ENCODE peak calls at places on chromosome 16, in eight cellular contexts. One of them, this sample, is unnamed.
A peak's percentile ranks its signal among the peaks of the same experiment; 100 is the strongest.

GRCh38 chr16:1499756-1500464 is 6.8 kb downstream of the TELO2 start:
- DNase-seq in body of pancreas: no peak
- DNase-seq in tibial artery: no peak
- DNase-seq in transverse colon: no peak
- DNase-seq in CD8-positive, alpha-beta memory T cell: no peak
- DNase-seq in aorta: no peak
- DNase-seq in kidney: peak; percentile 66
- DNase-seq in right cardiac atrium: no peak
- DNase-seq in this sample: no peak

GRCh38 chr16:81384006-81384405 is 60.6 kb upstream of the CMIP start:
- DNase-seq in body of pancreas: no peak
- DNase-seq in tibial artery: no peak
- DNase-seq in transverse colon: no peak
- DNase-seq in CD8-positive, alpha-beta memory T cell: no peak
- DNase-seq in aorta: no peak
- DNase-seq in kidney: no peak
- DNase-seq in right cardiac atrium: no peak
- DNase-seq in this sample: no peak

GRCh38 chr16:5604770-5605169 is 507.2 kb upstream of the EEF2KMT start:
- DNase-seq in body of pancreas: no peak
- DNase-seq in tibial artery: no peak
- DNase-seq in transverse colon: no peak
- DNase-seq in CD8-positive, alpha-beta memory T cell: no peak
- DNase-seq in aorta: no peak
- DNase-seq in kidney: no peak
- DNase-seq in right cardiac atrium: no peak
- DNase-seq in this sample: peak; percentile 26

GRCh38 chr16:22333457-22333994 is 36.3 kb downstream of the POLR3E start:
- DNase-seq in body of pancreas: no peak
- DNase-seq in tibial artery: no peak
- DNase-seq in transverse colon: no peak
- DNase-seq in CD8-positive, alpha-beta memory T cell: no peak
- DNase-seq in aorta: peak; percentile 78
- DNase-seq in kidney: no peak
- DNase-seq in right cardiac atrium: no peak
- DNase-seq in this sample: no peak

GRCh38 chr16:15732416-15732815 is 82.4 kb downstream of the NDE1 start:
- DNase-seq in body of pancreas: no peak
- DNase-seq in tibial artery: no peak
- DNase-seq in transverse colon: no peak
- DNase-seq in CD8-positive, alpha-beta memory T cell: no peak
- DNase-seq in aorta: no peak
- DNase-seq in kidney: no peak
- DNase-seq in right cardiac atrium: no peak
- DNase-seq in this sample: no peak

GRCh38 chr16:89217388-89218191 is at the start of gene ZNF778:
- DNase-seq in body of pancreas: peak; percentile 81
- DNase-seq in tibial artery: peak; percentile 91
- DNase-seq in transverse colon: peak; percentile 86
- DNase-seq in CD8-positive, alpha-beta memory T cell: peak; percentile 88
- DNase-seq in aorta: peak; percentile 89
- DNase-seq in kidney: peak; percentile 95
- DNase-seq in right cardiac atrium: peak; percentile 85
- DNase-seq in this sample: peak; percentile 89

GRCh38 chr16:78415669-78416068 is 316.2 kb downstream of the WWOX start:
- DNase-seq in body of pancreas: no peak
- DNase-seq in tibial artery: no peak
- DNase-seq in transverse colon: no peak
- DNase-seq in CD8-positive, alpha-beta memory T cell: no peak
- DNase-seq in aorta: no peak
- DNase-seq in kidney: no peak
- DNase-seq in right cardiac atrium: no peak
- DNase-seq in this sample: no peak

GRCh38 chr16:31458073-31458834 is 1.0 kb upstream of the ARMC5 start:
- DNase-seq in body of pancreas: peak; percentile 60
- DNase-seq in tibial artery: peak; percentile 84
- DNase-seq in transverse colon: peak; percentile 72
- DNase-seq in CD8-positive, alpha-beta memory T cell: peak; percentile 80
- DNase-seq in aorta: peak; percentile 79
- DNase-seq in kidney: peak; percentile 83
- DNase-seq in right cardiac atrium: no peak
- DNase-seq in this sample: peak; percentile 43

DNA sequence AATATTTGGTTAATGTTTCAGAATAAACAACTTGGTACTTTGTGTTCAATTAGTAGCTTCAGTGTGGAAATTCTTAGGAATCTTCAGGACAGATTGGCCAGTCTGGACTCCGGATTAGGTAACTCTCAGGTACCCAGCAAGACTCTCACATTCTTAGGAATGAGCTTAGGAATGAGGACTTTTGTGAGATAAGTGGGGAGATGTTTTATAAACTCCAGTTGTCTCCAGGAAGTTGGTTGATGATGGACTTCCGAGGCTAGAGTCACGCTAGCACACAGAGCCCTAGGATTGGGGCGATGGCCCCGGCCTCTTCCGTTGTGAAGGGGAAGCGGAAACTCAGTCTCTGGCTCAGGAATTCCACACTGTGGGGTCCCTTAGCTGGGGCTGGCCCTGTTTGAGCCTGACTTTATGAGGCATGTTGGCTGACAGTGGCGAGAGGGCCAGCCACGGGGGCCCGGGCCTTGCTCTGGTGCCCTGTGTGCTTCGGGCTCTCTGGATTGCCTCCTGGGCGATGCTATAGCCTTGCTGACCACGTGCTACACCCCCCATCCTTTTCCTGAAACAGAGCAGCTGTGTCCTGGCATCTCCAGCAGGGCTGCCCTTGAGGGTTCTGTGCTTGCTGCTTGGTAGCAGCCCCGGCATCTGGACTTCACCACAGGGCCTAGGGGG is 32.4 kb downstream of the RAB11FIP3 start:
- DNase-seq in body of pancreas: peak; percentile 60
- DNase-seq in tibial artery: no peak
- DNase-seq in transverse colon: no peak
- DNase-seq in CD8-positive, alpha-beta memory T cell: no peak
- DNase-seq in aorta: no peak
- DNase-seq in kidney: no peak
- DNase-seq in right cardiac atrium: peak; percentile 32
- DNase-seq in this sample: peak; percentile 66
- H3K27ac ChIP-seq in body of pancreas: peak overlapping the region; percentile 48
- H3K27ac ChIP-seq in tibial artery: peak overlapping the region; percentile 60
- H3K27ac ChIP-seq in transverse colon: peak overlapping the region; percentile 65
- H3K27ac ChIP-seq in CD8-positive, alpha-beta memory T cell: no peak overlapping the region
- H3K27ac ChIP-seq in aorta: peak overlapping the region; percentile 21
- H3K27ac ChIP-seq in kidney: peak overlapping the region; percentile 90
- H3K27ac ChIP-seq in right cardiac atrium: peak overlapping the region; percentile 1
- H3K27ac ChIP-seq in this sample: peak overlapping the region; percentile 15

GRCh38 chr16:29813644-29814562 is 1.9 kb downstream of the PRRT2 start:
- DNase-seq in body of pancreas: no peak
- DNase-seq in tibial artery: no peak
- DNase-seq in transverse colon: no peak
- DNase-seq in CD8-positive, alpha-beta memory T cell: peak; percentile 50
- DNase-seq in aorta: peak; percentile 53
- DNase-seq in kidney: peak; percentile 77
- DNase-seq in right cardiac atrium: no peak
- DNase-seq in this sample: no peak

GRCh38 chr16:29810699-29811169 is 1.3 kb upstream of the PRRT2 start:
- DNase-seq in body of pancreas: no peak
- DNase-seq in tibial artery: peak; percentile 71
- DNase-seq in transverse colon: no peak
- DNase-seq in CD8-positive, alpha-beta memory T cell: no peak
- DNase-seq in aorta: no peak
- DNase-seq in kidney: no peak
- DNase-seq in right cardiac atrium: no peak
- DNase-seq in this sample: no peak

GRCh38 chr16:29811170-29811895 is 660 bp upstream of the PRRT2 start:
- DNase-seq in body of pancreas: peak; percentile 98
- DNase-seq in tibial artery: peak; percentile 100
- DNase-seq in transverse colon: peak; percentile 96
- DNase-seq in CD8-positive, alpha-beta memory T cell: peak; percentile 83
- DNase-seq in aorta: peak; percentile 98
- DNase-seq in kidney: peak; percentile 99
- DNase-seq in right cardiac atrium: peak; percentile 98
- DNase-seq in this sample: peak; percentile 97

GRCh38 chr16:29812754-29813643 is 1.0 kb downstream of the PRRT2 start:
- DNase-seq in body of pancreas: no peak
- DNase-seq in tibial artery: no peak
- DNase-seq in transverse colon: no peak
- DNase-seq in CD8-positive, alpha-beta memory T cell: no peak
- DNase-seq in aorta: no peak
- DNase-seq in kidney: peak; percentile 74
- DNase-seq in right cardiac atrium: no peak
- DNase-seq in this sample: no peak

DNA sequence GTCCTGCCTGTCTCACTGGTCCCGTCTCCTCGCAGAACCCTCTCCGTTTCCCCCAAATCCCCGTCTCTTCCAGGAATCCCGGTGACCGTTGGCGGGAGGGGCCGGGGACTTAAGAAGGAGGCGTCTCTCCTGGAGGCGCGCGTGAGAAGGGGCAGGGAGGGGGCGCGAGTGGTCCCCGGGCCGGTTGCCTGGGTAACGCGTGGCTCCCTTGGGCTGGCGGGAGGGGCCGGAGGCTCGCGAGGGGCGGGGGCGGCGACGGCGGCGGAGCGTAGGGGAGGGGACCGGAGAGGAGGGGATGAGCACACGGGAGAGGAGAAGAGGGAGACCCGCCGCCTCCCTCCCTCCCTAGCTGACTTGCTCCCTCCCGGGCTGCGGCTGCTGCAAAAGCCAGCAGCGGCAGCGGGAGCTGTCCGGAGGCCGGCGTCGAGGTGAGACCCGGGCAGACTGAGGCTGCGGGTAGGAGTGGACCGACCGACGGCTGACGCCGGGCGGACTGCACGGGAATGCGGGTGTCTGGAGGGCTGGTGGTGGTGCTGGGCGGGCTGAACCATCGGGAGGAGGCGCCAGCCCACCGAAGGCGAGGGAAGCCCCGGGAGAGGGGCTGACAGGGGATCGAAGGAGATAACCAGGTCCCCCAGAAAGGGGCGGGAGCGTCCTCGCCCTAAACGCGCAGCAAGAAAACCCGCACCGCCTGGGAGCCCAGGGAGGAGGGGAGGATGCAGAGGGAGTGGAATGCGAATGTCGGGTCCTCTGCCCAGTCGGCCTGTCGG is at the start of gene PRRT2:
- DNase-seq in body of pancreas: peak; percentile 45
- DNase-seq in tibial artery: peak; percentile 92
- DNase-seq in transverse colon: peak; percentile 64
- DNase-seq in CD8-positive, alpha-beta memory T cell: peak; percentile 74
- DNase-seq in aorta: peak; percentile 82
- DNase-seq in kidney: peak; percentile 93
- DNase-seq in right cardiac atrium: peak; percentile 71
- DNase-seq in this sample: peak; percentile 49
- H3K4me1 ChIP-seq in body of pancreas: peaks cover 65% of the 10 kb centered on the region
- H3K4me1 ChIP-seq in tibial artery: peaks cover 18% of the 10 kb centered on the region
- H3K4me1 ChIP-seq in transverse colon: peaks cover 72% of the 10 kb centered on the region
- H3K4me1 ChIP-seq in CD8-positive, alpha-beta memory T cell: peaks cover 51% of the 10 kb centered on the region
- H3K4me1 ChIP-seq in aorta: no peaks in the 10 kb centered on the region
- H3K4me1 ChIP-seq in kidney: peaks cover 40% of the 10 kb centered on the region
- H3K4me1 ChIP-seq in right cardiac atrium: peaks cover 4% of the 10 kb centered on the region
- H3K4me1 ChIP-seq in this sample: peaks cover 11% of the 10 kb centered on the region

GRCh38 chr16:14356064-14356463 is 274.0 kb downstream of the PARN start:
- DNase-seq in body of pancreas: no peak
- DNase-seq in tibial artery: no peak
- DNase-seq in transverse colon: no peak
- DNase-seq in CD8-positive, alpha-beta memory T cell: no peak
- DNase-seq in aorta: no peak
- DNase-seq in kidney: no peak
- DNase-seq in right cardiac atrium: no peak
- DNase-seq in this sample: no peak

GRCh38 chr16:14353340-14353739 is 276.7 kb downstream of the PARN start:
- DNase-seq in body of pancreas: no peak
- DNase-seq in tibial artery: no peak
- DNase-seq in transverse colon: no peak
- DNase-seq in CD8-positive, alpha-beta memory T cell: no peak
- DNase-seq in aorta: no peak
- DNase-seq in kidney: no peak
- DNase-seq in right cardiac atrium: no peak
- DNase-seq in this sample: no peak

GRCh38 chr16:14351647-14352046 is 278.4 kb downstream of the PARN start:
- DNase-seq in body of pancreas: no peak
- DNase-seq in tibial artery: no peak
- DNase-seq in transverse colon: no peak
- DNase-seq in CD8-positive, alpha-beta memory T cell: no peak
- DNase-seq in aorta: no peak
- DNase-seq in kidney: no peak
- DNase-seq in right cardiac atrium: no peak
- DNase-seq in this sample: no peak

GRCh38 chr16:14357328-14357727 is 272.7 kb downstream of the PARN start:
- DNase-seq in body of pancreas: no peak
- DNase-seq in tibial artery: no peak
- DNase-seq in transverse colon: no peak
- DNase-seq in CD8-positive, alpha-beta memory T cell: no peak
- DNase-seq in aorta: no peak
- DNase-seq in kidney: no peak
- DNase-seq in right cardiac atrium: no peak
- DNase-seq in this sample: no peak

DNA sequence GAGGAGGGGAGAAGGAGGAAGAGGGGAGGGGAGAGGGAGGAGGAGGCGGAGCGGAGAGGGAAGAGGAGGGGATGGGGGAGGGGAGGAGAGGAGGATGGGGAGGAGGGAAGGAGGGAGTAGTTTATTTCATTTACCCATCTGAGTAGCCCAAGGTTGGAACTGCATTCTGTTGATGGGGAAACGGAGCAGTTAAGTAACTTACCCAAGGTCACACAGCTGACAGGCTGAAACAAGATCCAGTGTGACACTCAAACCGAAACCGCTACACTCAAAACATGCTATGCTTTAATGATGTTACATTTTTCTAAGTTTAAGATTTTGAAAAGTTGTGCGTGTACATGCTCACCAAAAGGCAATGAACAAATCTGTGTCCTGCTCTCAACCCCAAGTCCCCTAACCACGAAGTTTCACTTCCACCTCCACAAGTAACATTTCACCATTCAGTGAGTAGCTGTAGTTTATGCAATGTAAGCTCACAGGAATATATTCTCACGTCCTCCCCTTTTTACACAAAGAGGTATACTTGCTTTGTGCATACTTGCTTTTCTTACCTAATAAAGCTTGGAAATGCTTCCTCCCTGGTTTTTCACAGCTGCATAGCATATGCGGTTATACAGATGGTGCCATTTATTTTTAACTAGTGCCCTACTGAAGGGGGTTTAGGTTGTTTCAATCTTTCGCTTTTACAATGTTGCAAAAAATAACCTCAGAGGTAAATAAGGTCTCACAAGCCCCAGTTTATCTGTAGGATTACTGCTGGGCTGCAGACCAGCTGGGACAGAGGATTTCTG is 275.3 kb downstream of the PARN start:
- DNase-seq in body of pancreas: no peak
- DNase-seq in tibial artery: no peak
- DNase-seq in transverse colon: no peak
- DNase-seq in CD8-positive, alpha-beta memory T cell: no peak
- DNase-seq in aorta: no peak
- DNase-seq in kidney: no peak
- DNase-seq in right cardiac atrium: no peak
- DNase-seq in this sample: no peak
- H3K4me3 ChIP-seq in body of pancreas: no peak overlapping the region
- H3K4me3 ChIP-seq in tibial artery: no peak overlapping the region
- H3K4me3 ChIP-seq in transverse colon: no peak overlapping the region
- H3K4me3 ChIP-seq in CD8-positive, alpha-beta memory T cell: peak overlapping the region; percentile 18
- H3K4me3 ChIP-seq in aorta: no peak overlapping the region
- H3K4me3 ChIP-seq in kidney: no peak overlapping the region
- H3K4me3 ChIP-seq in right cardiac atrium: no peak overlapping the region
- H3K4me3 ChIP-seq in this sample: no peak overlapping the region

GRCh38 chr16:72926671-72927070 is 121.3 kb downstream of the ZFHX3 start:
- DNase-seq in body of pancreas: no peak
- DNase-seq in tibial artery: no peak
- DNase-seq in transverse colon: no peak
- DNase-seq in CD8-positive, alpha-beta memory T cell: no peak
- DNase-seq in aorta: no peak
- DNase-seq in kidney: no peak
- DNase-seq in right cardiac atrium: no peak
- DNase-seq in this sample: no peak

GRCh38 chr16:72924487-72924886 is 123.4 kb downstream of the ZFHX3 start:
- DNase-seq in body of pancreas: no peak
- DNase-seq in tibial artery: no peak
- DNase-seq in transverse colon: no peak
- DNase-seq in CD8-positive, alpha-beta memory T cell: no peak
- DNase-seq in aorta: no peak
- DNase-seq in kidney: no peak
- DNase-seq in right cardiac atrium: no peak
- DNase-seq in this sample: no peak

GRCh38 chr16:72927199-72928088 is 120.5 kb downstream of the ZFHX3 start:
- DNase-seq in body of pancreas: peak; percentile 56
- DNase-seq in tibial artery: no peak
- DNase-seq in transverse colon: peak; percentile 20
- DNase-seq in CD8-positive, alpha-beta memory T cell: no peak
- DNase-seq in aorta: no peak
- DNase-seq in kidney: peak; percentile 68
- DNase-seq in right cardiac atrium: no peak
- DNase-seq in this sample: peak; percentile 60

GRCh38 chr16:72924918-72925630 is 122.9 kb downstream of the ZFHX3 start:
- DNase-seq in body of pancreas: peak; percentile 76
- DNase-seq in tibial artery: peak; percentile 47
- DNase-seq in transverse colon: no peak
- DNase-seq in CD8-positive, alpha-beta memory T cell: no peak
- DNase-seq in aorta: no peak
- DNase-seq in kidney: no peak
- DNase-seq in right cardiac atrium: no peak
- DNase-seq in this sample: no peak

DNA sequence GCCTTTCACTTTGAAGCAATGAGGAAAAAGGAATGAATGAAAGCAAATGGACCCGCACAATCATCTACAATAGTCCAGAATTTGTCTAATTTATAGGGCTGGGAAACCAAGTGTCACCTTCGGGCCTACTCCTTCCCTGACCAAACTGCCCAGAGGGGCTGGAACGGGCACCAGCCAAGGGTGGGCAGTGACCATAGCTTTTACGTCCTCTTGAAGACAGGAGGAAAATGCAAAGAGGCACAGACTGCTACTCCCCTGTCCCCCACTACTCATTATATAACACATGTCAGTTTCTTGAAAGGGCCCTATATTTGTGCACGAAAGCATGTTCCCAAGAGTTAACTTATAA is 122.3 kb downstream of the ZFHX3 start:
- DNase-seq in body of pancreas: no peak
- DNase-seq in tibial artery: peak; percentile 37
- DNase-seq in transverse colon: no peak
- DNase-seq in CD8-positive, alpha-beta memory T cell: no peak
- DNase-seq in aorta: no peak
- DNase-seq in kidney: no peak
- DNase-seq in right cardiac atrium: no peak
- DNase-seq in this sample: no peak
- H3K27ac ChIP-seq in body of pancreas: peak overlapping the region; percentile 67
- H3K27ac ChIP-seq in tibial artery: no peak overlapping the region
- H3K27ac ChIP-seq in transverse colon: no peak overlapping the region
- H3K27ac ChIP-seq in CD8-positive, alpha-beta memory T cell: no peak overlapping the region
- H3K27ac ChIP-seq in aorta: no peak overlapping the region
- H3K27ac ChIP-seq in kidney: no peak overlapping the region
- H3K27ac ChIP-seq in right cardiac atrium: no peak overlapping the region
- H3K27ac ChIP-seq in this sample: no peak overlapping the region